ENCODE peak calls at places on chromosomes 7 and 10, in nine cellular contexts. F, W, C, R, L, S, D, M and N are unnamed samples.
A peak's percentile ranks its signal among the peaks of the same experiment; 100 is the strongest.

GRCh38 chr10:391304-391703 is 256.0 kb downstream of the ZMYND11 start:
- DNase-seq in W (no peak), S (no peak), L (no peak), M (no peak), D (no peak), F (no peak), C (no peak), R (no peak), N (no peak)

GRCh38 chr7:81715984-81716588 is 53.8 kb downstream of the HGF start:
- DNase-seq in M (peak; percentile 58), W (peak; percentile 43), R (no peak), C (no peak), D (peak; percentile 12), L (no peak), S (peak; percentile 53), F (no peak), N (no peak)

GRCh38 chr7:30154111-30154587 is 19.4 kb downstream of the MTURN start:
- DNase-seq in L (no peak), C (no peak), F (no peak), D (no peak), R (no peak), S (no peak), M (no peak), W (no peak), N (no peak)

GRCh38 chr7:43618073-43618472 is 35.2 kb downstream of the STK17A start:
- DNase-seq in L (no peak), C (no peak), M (no peak), S (no peak), D (no peak), R (no peak), F (no peak), W (no peak), N (no peak)

GRCh38 chr10:34157501-34157900 is 657.6 kb downstream of the PARD3 start:
- DNase-seq in M (peak; percentile 48), W (peak; percentile 88), F (no peak), L (no peak), S (peak; percentile 45), D (no peak), C (no peak), R (no peak), N (no peak)

GRCh38 chr10:98510412-98510995 is 63.8 kb upstream of the HPS1 start:
- DNase-seq in C (no peak), L (no peak), M (no peak), S (no peak), D (no peak), W (no peak), F (no peak), R (no peak), N (no peak)

GRCh38 chr10:103458720-103459119 is at the start of gene CALHM1:
- DNase-seq in W (no peak), F (no peak), R (no peak), L (no peak), S (no peak), D (no peak), M (peak; percentile 13), C (no peak), N (no peak)

GRCh38 chr10:69732147-69732825 is 69.4 kb upstream of the COL13A1 start:
- DNase-seq in M (no peak), S (no peak), L (no peak), D (no peak), C (no peak), W (no peak), R (no peak), F (no peak), N (no peak)

GRCh38 chr7:123791001-123791400 is 42.2 kb upstream of the WASL start:
- DNase-seq in M (no peak), F (no peak), L (no peak), S (no peak), D (no peak), R (no peak), C (no peak), W (no peak), N (no peak)

GRCh38 chr7:29620531-29620930 is 56.9 kb downstream of the PRR15 start:
- DNase-seq in D (no peak), S (no peak), R (no peak), W (no peak), L (no peak), M (peak; percentile 36), F (no peak), C (no peak), N (no peak)

GRCh38 chr10:99084161-99084560 is 151.5 kb downstream of the HPSE2 start:
- DNase-seq in D (no peak), W (no peak), R (no peak), C (no peak), L (no peak), M (no peak), F (no peak), S (no peak), N (no peak)

GRCh38 chr7:49788455-49789059 is 15.1 kb downstream of the VWC2 start:
- DNase-seq in L (no peak), F (no peak), M (no peak), S (no peak), D (no peak), W (no peak), R (no peak), C (no peak), N (no peak)
- TF ChIP-seq CTCF in L (no peak), F (no peak), M (no peak), S (no peak), D (no peak), W (no peak), R (no peak), C (no peak), N (no peak)

GRCh38 chr7:99490878-99491277 is 9.2 kb downstream of the ZNF394 start:
- DNase-seq in M (no peak), W (no peak), C (no peak), R (no peak), F (no peak), S (no peak), D (no peak), L (no peak), N (no peak)
- TF ChIP-seq CTCF in M (no peak), W (no peak), C (no peak), R (no peak), F (no peak), S (no peak), D (no peak), L (no peak), N (no peak)

DNA sequence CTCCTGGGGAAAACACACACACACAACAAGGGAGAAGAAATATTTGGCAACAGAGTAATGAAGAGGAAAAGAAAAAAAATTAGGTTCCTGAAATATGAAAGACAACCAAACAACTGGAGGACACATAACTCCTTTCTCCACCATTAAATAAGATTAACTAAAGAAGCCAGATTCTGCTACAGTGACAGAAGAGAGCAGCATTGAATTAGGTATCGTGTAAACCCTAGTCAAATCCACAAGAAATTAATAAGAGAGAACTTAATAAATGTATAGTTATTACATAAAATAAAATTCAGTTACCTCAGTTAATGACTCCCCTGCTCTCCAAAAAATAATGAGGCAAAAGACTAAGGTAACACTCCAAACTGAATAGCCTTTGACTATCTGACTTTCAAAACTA is 306.7 kb downstream of the CRPPA start:
- DNase-seq in L (no peak), C (no peak), W (peak; percentile 75), R (no peak), F (no peak), M (peak; percentile 71), S (peak; percentile 59), D (no peak), N (no peak)
- TF ChIP-seq CTCF in L (peak; percentile 9), C (no peak), W (peak; percentile 54), R (peak; percentile 58), F (no peak), M (peak; percentile 56), S (peak; percentile 66), D (peak; percentile 82), N (no peak)

DNA sequence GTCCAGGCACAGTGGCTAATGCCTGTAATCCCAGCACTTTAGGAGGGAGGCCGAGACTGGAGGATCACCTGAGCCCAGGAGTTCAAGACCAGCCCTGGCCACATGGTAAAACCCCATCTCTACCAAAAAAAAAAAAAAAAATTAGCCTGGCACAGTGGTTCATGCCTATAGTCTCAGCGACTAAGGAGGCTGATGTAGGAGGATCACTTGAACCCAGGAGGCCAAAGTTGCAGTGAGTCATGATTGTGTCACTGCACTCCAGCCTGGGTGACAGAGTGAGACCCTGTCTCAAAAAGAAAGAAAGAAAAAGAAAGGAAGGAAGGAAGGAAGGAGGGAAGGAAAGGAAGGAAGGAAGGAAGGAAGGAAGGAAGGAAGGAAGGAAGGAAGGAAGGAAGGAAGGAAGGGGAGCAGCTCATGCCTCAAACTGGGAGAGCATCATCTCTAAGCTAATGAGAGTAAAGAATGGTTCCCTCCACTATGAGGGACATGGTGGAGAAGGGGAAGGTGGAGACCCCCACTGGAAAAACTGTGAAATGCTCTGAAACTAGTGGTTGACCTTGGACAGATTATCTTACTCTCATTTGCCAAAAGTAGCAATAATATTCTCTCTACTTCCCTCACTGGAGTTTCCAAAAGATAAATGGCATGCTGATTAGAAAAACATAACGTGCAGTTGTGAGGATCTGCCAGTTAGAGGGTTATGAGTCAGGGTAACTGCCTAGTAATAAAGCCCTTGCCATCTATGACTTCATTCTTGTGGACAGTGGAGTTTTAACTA is 16.8 kb downstream of the GIMAP5 start:
- DNase-seq in D (no peak), C (no peak), W (peak; percentile 67), R (peak; percentile 11), L (no peak), M (peak; percentile 5), F (no peak), S (no peak), N (no peak)
- TF ChIP-seq CTCF in D (no peak), C (peak; percentile 38), W (peak; percentile 32), R (peak; percentile 44), L (no peak), M (no peak), F (no peak), S (peak; percentile 9), N (no peak)

GRCh38 chr7:24576171-24577052 is 3.2 kb downstream of the PALS2 start:
- DNase-seq in W (peak; percentile 83), S (peak; percentile 77), F (peak; percentile 34), L (no peak), R (no peak), M (peak; percentile 73), D (peak; percentile 16), C (no peak), N (no peak)
- TF ChIP-seq CTCF in W (peak; percentile 79), S (peak; percentile 74), F (peak; percentile 58), L (peak; percentile 47), R (peak; percentile 78), M (peak; percentile 71), D (peak; percentile 86), C (peak; percentile 70), N (peak; percentile 50)

DNA sequence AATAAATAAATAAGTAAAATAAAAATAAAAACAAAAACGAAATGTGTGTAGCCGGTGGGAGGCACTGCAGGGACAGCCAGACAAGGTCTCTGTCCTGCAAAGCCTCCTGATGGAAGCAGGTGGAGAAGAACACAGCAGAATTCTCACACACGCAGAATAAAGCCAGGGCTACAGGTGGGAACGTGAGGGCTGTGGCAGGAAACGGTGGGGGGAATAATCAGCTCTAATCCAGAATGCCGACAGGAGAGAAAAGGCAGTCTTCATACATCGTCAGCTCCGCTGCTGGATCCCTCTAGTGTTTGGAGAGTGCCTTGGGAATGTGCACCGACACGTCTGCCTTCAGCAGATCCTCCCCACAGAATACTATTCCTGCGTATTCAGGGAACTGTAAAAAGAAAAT is 6.8 kb upstream of the SNX8 start:
- DNase-seq in L (no peak), F (no peak), R (no peak), C (no peak), S (peak; percentile 22), D (peak; percentile 34), M (peak; percentile 74), W (no peak), N (no peak)
- TF ChIP-seq CTCF in L (no peak), F (no peak), R (peak; percentile 36), C (no peak), S (no peak), D (no peak), M (peak; percentile 60), W (peak; percentile 14), N (no peak)